ENCODE peak calls at places on chromosomes 2 and 18, in seven cellular contexts. D, L, Z, W, U, E and X are unnamed samples.

GRCh38 chr2:71640459-71640858 is 187.1 kb downstream of the DYSF start:
- DNase-seq in D (no peak), L (no peak), E (no peak), Z (no peak), W (no peak), U (no peak), X (no peak)

GRCh38 chr2:75041226-75041625 is 82.8 kb downstream of the POLE4 start:
- DNase-seq in L (no peak), U (no peak), E (no peak), Z (no peak), W (no peak), D (no peak), X (no peak)

GRCh38 chr2:53268626-53269025 is 499.0 kb upstream of the CHAC2 start:
- DNase-seq in D (no peak), W (no peak), E (no peak), Z (no peak), L (no peak), U (no peak), X (no peak)

GRCh38 chr2:86518498-86518897 is 44.7 kb downstream of the CHMP3 start:
- DNase-seq in E (no peak), Z (no peak), D (no peak), L (no peak), U (no peak), W (no peak), X (no peak)

GRCh38 chr2:71689393-71689792 is 236.0 kb downstream of the DYSF start:
- DNase-seq in Z (no peak), L (no peak), W (no peak), E (no peak), D (no peak), U (no peak), X (no peak)

GRCh38 chr2:136905779-136906178 is 140.4 kb downstream of the THSD7B start:
- DNase-seq in W (no peak), D (no peak), U (no peak), Z (no peak), L (no peak), E (no peak), X (no peak)

GRCh38 chr2:162482463-162482862 is 138.5 kb downstream of the GCA start:
- DNase-seq in D (no peak), U (no peak), E (no peak), L (no peak), Z (no peak), W (no peak), X (no peak)

GRCh38 chr2:26640781-26641564 is at the start of gene CIB4:
- DNase-seq in W (peak; percentile 50), U (peak; percentile 64), Z (no peak), E (no peak), D (no peak), L (no peak), X (no peak)

GRCh38 chr2:24360050-24360962 is at the start of gene ITSN2:
- DNase-seq in D (peak; percentile 49), E (peak; percentile 68), Z (peak; percentile 81), W (peak; percentile 82), L (peak; percentile 17), U (peak; percentile 88), X (peak; percentile 73)

GRCh38 chr2:74593826-74594467 is 39.4 kb downstream of the DOK1 start:
- DNase-seq in L (no peak), D (no peak), U (no peak), W (no peak), E (no peak), Z (no peak), X (no peak)

DNA sequence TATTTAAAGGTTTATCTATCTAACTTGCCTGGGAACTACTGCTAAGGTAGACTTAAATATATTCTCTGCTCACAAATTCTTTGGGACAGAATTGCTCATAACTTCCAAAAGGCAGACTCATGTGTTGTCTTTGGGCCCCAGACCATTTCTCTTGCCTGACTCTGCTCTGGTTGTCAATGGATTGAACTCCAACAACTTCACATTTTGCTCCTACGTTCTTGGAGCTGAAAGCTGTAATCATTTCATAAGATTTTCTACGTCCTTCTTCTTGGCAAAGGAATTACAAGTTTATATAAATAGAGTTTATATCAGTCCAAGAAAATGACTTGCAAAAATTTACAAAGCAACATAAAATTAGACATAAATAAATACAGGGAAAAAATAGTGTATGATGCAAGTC is 32.9 kb upstream of the PPM1B start:
- DNase-seq in W (no peak), Z (no peak), U (no peak), D (peak; percentile 75), L (no peak), E (no peak), X (no peak)
- H3K9me3 ChIP-seq in W (no peaks in the 10 kb centered on the region), Z (peaks cover 19% of the 10 kb centered on the region), U (no peaks in the 10 kb centered on the region), D (no peaks in the 10 kb centered on the region), L (no peaks in the 10 kb centered on the region), E (no peaks in the 10 kb centered on the region), X (no peaks in the 10 kb centered on the region)

GRCh38 chr2:63993871-63994270 is 25.4 kb downstream of the VPS54 start:
- DNase-seq in E (no peak), D (no peak), L (no peak), Z (no peak), W (no peak), U (no peak), X (no peak)
- H3K9me3 ChIP-seq in E (no peaks in the 10 kb centered on the region), D (no peaks in the 10 kb centered on the region), L (peaks cover 9% of the 10 kb centered on the region), Z (peaks cover 38% of the 10 kb centered on the region), W (peaks cover 5% of the 10 kb centered on the region), U (no peaks in the 10 kb centered on the region), X (no peaks in the 10 kb centered on the region)

GRCh38 chr18:62512996-62513395 is 9.8 kb upstream of the ZCCHC2 start:
- DNase-seq in D (no peak), W (no peak), L (no peak), Z (no peak), E (no peak), U (no peak), X (no peak)
- H3K9me3 ChIP-seq in D (peaks cover 5% of the 10 kb centered on the region), W (no peaks in the 10 kb centered on the region), L (peaks cover 32% of the 10 kb centered on the region), Z (no peaks in the 10 kb centered on the region), E (peaks cover 6% of the 10 kb centered on the region), U (no peaks in the 10 kb centered on the region), X (peaks cover 9% of the 10 kb centered on the region)

GRCh38 chr2:5236308-5236707 is 455.9 kb upstream of the SOX11 start:
- DNase-seq in Z (no peak), L (no peak), W (no peak), D (no peak), U (no peak), E (no peak), X (no peak)
- H3K9me3 ChIP-seq in Z (no peaks in the 10 kb centered on the region), L (no peaks in the 10 kb centered on the region), W (no peaks in the 10 kb centered on the region), D (peaks cover 15% of the 10 kb centered on the region), U (no peaks in the 10 kb centered on the region), E (no peaks in the 10 kb centered on the region), X (no peaks in the 10 kb centered on the region)

GRCh38 chr18:64332851-64333250 is 184.0 kb upstream of the LINC00305 start:
- DNase-seq in L (no peak), Z (no peak), W (no peak), U (no peak), E (no peak), D (no peak), X (no peak)
- H3K9me3 ChIP-seq in L (no peaks in the 10 kb centered on the region), Z (no peaks in the 10 kb centered on the region), W (no peaks in the 10 kb centered on the region), U (no peaks in the 10 kb centered on the region), E (no peaks in the 10 kb centered on the region), D (peaks cover 19% of the 10 kb centered on the region), X (no peaks in the 10 kb centered on the region)

DNA sequence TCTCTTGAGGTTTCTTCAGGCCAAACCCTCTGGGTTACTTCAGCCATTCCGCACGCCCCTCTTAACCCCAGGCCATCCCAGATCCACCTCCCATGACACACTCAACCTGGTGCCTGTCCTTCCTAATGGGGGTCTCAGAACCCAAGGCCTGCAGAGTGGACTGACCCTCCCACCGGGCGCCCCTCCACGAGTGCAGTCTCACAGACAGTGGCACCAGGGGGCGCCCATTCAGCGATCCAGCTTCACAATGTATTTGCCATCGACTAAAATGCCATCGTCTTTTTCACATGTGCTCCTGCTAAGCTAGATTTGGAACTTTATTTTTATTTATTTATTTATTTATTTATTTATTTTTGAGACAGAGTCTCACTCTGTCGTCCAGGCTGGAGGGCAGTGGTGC is 38.5 kb downstream of the INPP5D start:
- DNase-seq in U (no peak), W (peak; percentile 62), E (no peak), L (no peak), D (peak; percentile 5), Z (no peak), X (no peak)
- H3K9me3 ChIP-seq in U (no peaks in the 10 kb centered on the region), W (no peaks in the 10 kb centered on the region), E (no peaks in the 10 kb centered on the region), L (no peaks in the 10 kb centered on the region), D (no peaks in the 10 kb centered on the region), Z (no peaks in the 10 kb centered on the region), X (no peaks in the 10 kb centered on the region)

GRCh38 chr18:78972930-78973331 is 6.7 kb upstream of the SALL3 start:
- DNase-seq in E (no peak), D (no peak), W (no peak), U (no peak), L (no peak), Z (no peak), X (no peak)
- H3K9me3 ChIP-seq in E (no peaks in the 10 kb centered on the region), D (peaks cover 3% of the 10 kb centered on the region), W (no peaks in the 10 kb centered on the region), U (no peaks in the 10 kb centered on the region), L (no peaks in the 10 kb centered on the region), Z (no peaks in the 10 kb centered on the region), X (no peaks in the 10 kb centered on the region)